ENCODE peak calls at places on chromosome 11, in four cellular contexts. One of them, this sample, is unnamed.
A peak's percentile ranks its signal among the peaks of the same experiment; 100 is the strongest.

GRCh38 chr11:1152316-1153104 is 5.2 kb upstream of the MUC5AC start:
- DNase-seq in SK-N-SH: peak; percentile 16
- DNase-seq in fibroblast of the aortic adventitia: peak; percentile 14
- DNase-seq in epithelial cell of esophagus: no peak
- DNase-seq in this sample: peak; percentile 21

GRCh38 chr11:128359515-128359914 is 227.8 kb downstream of the ETS1 start:
- DNase-seq in SK-N-SH: no peak
- DNase-seq in fibroblast of the aortic adventitia: peak; percentile 69
- DNase-seq in epithelial cell of esophagus: no peak
- DNase-seq in this sample: no peak

GRCh38 chr11:69374110-69374981 is 80.4 kb downstream of the MYEOV start:
- DNase-seq in SK-N-SH: peak; percentile 82
- DNase-seq in fibroblast of the aortic adventitia: no peak
- DNase-seq in epithelial cell of esophagus: no peak
- DNase-seq in this sample: no peak

GRCh38 chr11:88618716-88619462 is 281.4 kb upstream of the CTSC start:
- DNase-seq in SK-N-SH: no peak
- DNase-seq in fibroblast of the aortic adventitia: no peak
- DNase-seq in epithelial cell of esophagus: no peak
- DNase-seq in this sample: no peak

GRCh38 chr11:134514354-134514951 is 102.4 kb upstream of the B3GAT1 start:
- DNase-seq in SK-N-SH: no peak
- DNase-seq in fibroblast of the aortic adventitia: no peak
- DNase-seq in epithelial cell of esophagus: no peak
- DNase-seq in this sample: no peak

GRCh38 chr11:134667505-134667904 is 255.5 kb upstream of the B3GAT1 start:
- DNase-seq in SK-N-SH: no peak
- DNase-seq in fibroblast of the aortic adventitia: no peak
- DNase-seq in epithelial cell of esophagus: no peak
- DNase-seq in this sample: no peak

GRCh38 chr11:71426413-71426812 is 21.8 kb downstream of the DHCR7 start:
- DNase-seq in SK-N-SH: no peak
- DNase-seq in fibroblast of the aortic adventitia: no peak
- DNase-seq in epithelial cell of esophagus: no peak
- DNase-seq in this sample: no peak

GRCh38 chr11:92978226-92979111 is 9.0 kb downstream of the MTNR1B start:
- DNase-seq in SK-N-SH: peak; percentile 78
- DNase-seq in fibroblast of the aortic adventitia: no peak
- DNase-seq in epithelial cell of esophagus: peak; percentile 45
- DNase-seq in this sample: no peak

GRCh38 chr11:64342869-64343739 is 3.1 kb downstream of the CCDC88B start:
- DNase-seq in SK-N-SH: peak; percentile 68
- DNase-seq in fibroblast of the aortic adventitia: no peak
- DNase-seq in epithelial cell of esophagus: no peak
- DNase-seq in this sample: no peak
- H3K4me3 ChIP-seq in SK-N-SH: no peak overlapping the region
- H3K4me3 ChIP-seq in fibroblast of the aortic adventitia: peak overlapping the region; percentile 22
- H3K4me3 ChIP-seq in epithelial cell of esophagus: peak overlapping the region; percentile 20
- H3K4me3 ChIP-seq in this sample: no peak overlapping the region

GRCh38 chr11:110447897-110448522 is 18.3 kb downstream of the FDX1 start:
- DNase-seq in SK-N-SH: no peak
- DNase-seq in fibroblast of the aortic adventitia: peak; percentile 28
- DNase-seq in epithelial cell of esophagus: peak; percentile 54
- DNase-seq in this sample: peak; percentile 38
- TF ChIP-seq CTCF in SK-N-SH: peak; percentile 65
- TF ChIP-seq CTCF in fibroblast of the aortic adventitia: peak; percentile 38
- TF ChIP-seq CTCF in epithelial cell of esophagus: peak; percentile 49
- TF ChIP-seq CTCF in this sample: peak; percentile 37

GRCh38 chr11:114199051-114199450 is 97.1 kb upstream of the NNMT start:
- DNase-seq in SK-N-SH: no peak
- DNase-seq in fibroblast of the aortic adventitia: no peak
- DNase-seq in epithelial cell of esophagus: no peak
- DNase-seq in this sample: no peak

GRCh38 chr11:114201219-114201618 is 95.0 kb upstream of the NNMT start:
- DNase-seq in SK-N-SH: no peak
- DNase-seq in fibroblast of the aortic adventitia: no peak
- DNase-seq in epithelial cell of esophagus: no peak
- DNase-seq in this sample: no peak

GRCh38 chr11:114200351-114200750 is 95.8 kb upstream of the NNMT start:
- DNase-seq in SK-N-SH: no peak
- DNase-seq in fibroblast of the aortic adventitia: no peak
- DNase-seq in epithelial cell of esophagus: no peak
- DNase-seq in this sample: no peak

GRCh38 chr11:114202011-114202609 is 94.1 kb upstream of the NNMT start:
- DNase-seq in SK-N-SH: no peak
- DNase-seq in fibroblast of the aortic adventitia: no peak
- DNase-seq in epithelial cell of esophagus: no peak
- DNase-seq in this sample: no peak

GRCh38 chr11:114200785-114201184 is 95.4 kb upstream of the NNMT start:
- DNase-seq in SK-N-SH: no peak
- DNase-seq in fibroblast of the aortic adventitia: no peak
- DNase-seq in epithelial cell of esophagus: no peak
- DNase-seq in this sample: no peak
- H3K4me3 ChIP-seq in SK-N-SH: no peak overlapping the region
- H3K4me3 ChIP-seq in fibroblast of the aortic adventitia: no peak overlapping the region
- H3K4me3 ChIP-seq in epithelial cell of esophagus: no peak overlapping the region
- H3K4me3 ChIP-seq in this sample: no peak overlapping the region

GRCh38 chr11:74020537-74020936 is 11.7 kb upstream of the UCP3 start:
- DNase-seq in SK-N-SH: no peak
- DNase-seq in fibroblast of the aortic adventitia: no peak
- DNase-seq in epithelial cell of esophagus: no peak
- DNase-seq in this sample: peak; percentile 57

GRCh38 chr11:74019860-74020259 is 11.0 kb upstream of the UCP3 start:
- DNase-seq in SK-N-SH: no peak
- DNase-seq in fibroblast of the aortic adventitia: no peak
- DNase-seq in epithelial cell of esophagus: peak; percentile 75
- DNase-seq in this sample: peak; percentile 14

GRCh38 chr11:74017631-74018030 is 8.7 kb upstream of the UCP3 start:
- DNase-seq in SK-N-SH: no peak
- DNase-seq in fibroblast of the aortic adventitia: no peak
- DNase-seq in epithelial cell of esophagus: no peak
- DNase-seq in this sample: no peak

GRCh38 chr11:74018331-74019005 is 9.6 kb upstream of the UCP3 start:
- DNase-seq in SK-N-SH: no peak
- DNase-seq in fibroblast of the aortic adventitia: peak; percentile 91
- DNase-seq in epithelial cell of esophagus: peak; percentile 64
- DNase-seq in this sample: no peak

GRCh38 chr11:74019104-74019738 is 10.3 kb upstream of the UCP3 start:
- DNase-seq in SK-N-SH: no peak
- DNase-seq in fibroblast of the aortic adventitia: no peak
- DNase-seq in epithelial cell of esophagus: no peak
- DNase-seq in this sample: no peak
- TF ChIP-seq CTCF in SK-N-SH: no peak
- TF ChIP-seq CTCF in fibroblast of the aortic adventitia: no peak
- TF ChIP-seq CTCF in epithelial cell of esophagus: no peak
- TF ChIP-seq CTCF in this sample: no peak

GRCh38 chr11:10898763-10899541 is 41.1 kb upstream of the ZBED5 start:
- DNase-seq in SK-N-SH: no peak
- DNase-seq in fibroblast of the aortic adventitia: no peak
- DNase-seq in epithelial cell of esophagus: no peak
- DNase-seq in this sample: no peak

GRCh38 chr11:10898003-10898762 is 40.3 kb upstream of the ZBED5 start:
- DNase-seq in SK-N-SH: no peak
- DNase-seq in fibroblast of the aortic adventitia: no peak
- DNase-seq in epithelial cell of esophagus: no peak
- DNase-seq in this sample: no peak

GRCh38 chr11:10900686-10901415 is 43.0 kb upstream of the ZBED5 start:
- DNase-seq in SK-N-SH: no peak
- DNase-seq in fibroblast of the aortic adventitia: no peak
- DNase-seq in epithelial cell of esophagus: peak; percentile 85
- DNase-seq in this sample: no peak

GRCh38 chr11:10897150-10897549 is 39.3 kb upstream of the ZBED5 start:
- DNase-seq in SK-N-SH: no peak
- DNase-seq in fibroblast of the aortic adventitia: no peak
- DNase-seq in epithelial cell of esophagus: no peak
- DNase-seq in this sample: no peak

DNA sequence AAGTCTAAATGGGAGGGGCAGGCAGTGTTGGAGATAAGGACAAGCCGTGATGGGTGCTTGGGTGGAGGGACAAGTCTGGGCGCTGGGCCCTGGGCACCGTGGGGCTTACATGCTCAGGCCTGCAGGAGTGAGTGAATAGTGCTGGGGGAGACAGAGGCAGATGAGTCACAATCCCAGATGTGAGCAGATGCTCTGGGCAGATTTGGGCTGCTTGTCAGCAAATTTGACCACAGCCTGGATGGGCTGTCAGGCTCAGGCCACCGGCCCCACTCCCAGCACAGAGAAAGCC is 41.6 kb upstream of the ZBED5 start:
- DNase-seq in SK-N-SH: peak; percentile 40
- DNase-seq in fibroblast of the aortic adventitia: no peak
- DNase-seq in epithelial cell of esophagus: peak; percentile 100
- DNase-seq in this sample: no peak
- H3K4me3 ChIP-seq in SK-N-SH: no peak overlapping the region
- H3K4me3 ChIP-seq in fibroblast of the aortic adventitia: no peak overlapping the region
- H3K4me3 ChIP-seq in epithelial cell of esophagus: peak overlapping the region; percentile 26
- H3K4me3 ChIP-seq in this sample: no peak overlapping the region

GRCh38 chr11:36306888-36307287 is 10.8 kb downstream of the PRR5L start:
- DNase-seq in SK-N-SH: peak; percentile 37
- DNase-seq in fibroblast of the aortic adventitia: peak; percentile 69
- DNase-seq in epithelial cell of esophagus: peak; percentile 32
- DNase-seq in this sample: no peak
- TF ChIP-seq CTCF in SK-N-SH: peak; percentile 54
- TF ChIP-seq CTCF in fibroblast of the aortic adventitia: peak; percentile 61
- TF ChIP-seq CTCF in epithelial cell of esophagus: peak; percentile 39
- TF ChIP-seq CTCF in this sample: peak; percentile 3

GRCh38 chr11:12043959-12044772 is 35.7 kb upstream of the DKK3 start:
- DNase-seq in SK-N-SH: peak; percentile 74
- DNase-seq in fibroblast of the aortic adventitia: peak; percentile 97
- DNase-seq in epithelial cell of esophagus: peak; percentile 95
- DNase-seq in this sample: peak; percentile 73
- H3K4me3 ChIP-seq in SK-N-SH: no peak overlapping the region
- H3K4me3 ChIP-seq in fibroblast of the aortic adventitia: peak overlapping the region; percentile 6
- H3K4me3 ChIP-seq in epithelial cell of esophagus: no peak overlapping the region
- H3K4me3 ChIP-seq in this sample: no peak overlapping the region

DNA sequence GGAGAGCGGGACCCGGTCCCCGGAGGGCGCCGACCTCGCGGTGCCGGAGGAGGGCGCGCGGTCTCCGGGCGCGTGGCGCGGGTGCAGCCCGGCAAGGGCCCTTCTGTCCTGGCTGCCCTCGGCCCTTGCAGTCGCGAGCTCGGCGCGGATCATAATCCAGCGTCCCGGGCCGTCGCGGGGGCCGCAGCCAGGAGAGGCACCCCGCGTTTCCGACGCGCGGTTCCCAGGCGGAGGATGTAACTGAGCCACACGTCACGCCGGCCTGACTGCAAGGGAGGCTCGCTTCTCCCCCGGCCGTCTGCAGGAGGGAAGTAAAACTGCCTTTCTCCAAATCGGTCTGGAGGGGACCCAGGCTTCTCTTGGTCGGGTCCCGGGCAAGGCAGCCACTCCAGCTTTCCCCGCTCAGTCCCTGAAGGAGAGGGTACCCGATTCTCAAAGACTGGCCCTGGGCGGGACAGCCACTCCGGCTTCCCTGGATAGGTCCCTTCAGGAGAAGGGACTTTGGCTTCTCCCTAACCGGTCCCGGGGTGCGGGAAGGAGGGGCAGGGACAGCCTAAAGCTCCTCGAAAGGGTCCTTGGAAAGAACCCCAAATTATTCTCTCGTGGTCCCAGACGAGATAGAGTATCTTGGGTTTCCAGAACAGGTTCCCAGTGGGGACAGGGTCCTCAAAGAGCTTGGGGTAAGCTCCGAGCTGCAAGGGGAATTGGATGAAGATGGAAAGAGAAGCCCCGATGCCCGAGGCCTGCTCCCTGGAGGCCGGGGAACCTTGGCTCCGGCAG is 836 bp downstream of the SPON1 start:
- DNase-seq in SK-N-SH: peak; percentile 58
- DNase-seq in fibroblast of the aortic adventitia: peak; percentile 20
- DNase-seq in epithelial cell of esophagus: no peak
- DNase-seq in this sample: no peak
- TF ChIP-seq CTCF in SK-N-SH: no peak
- TF ChIP-seq CTCF in fibroblast of the aortic adventitia: no peak
- TF ChIP-seq CTCF in epithelial cell of esophagus: no peak
- TF ChIP-seq CTCF in this sample: no peak

DNA sequence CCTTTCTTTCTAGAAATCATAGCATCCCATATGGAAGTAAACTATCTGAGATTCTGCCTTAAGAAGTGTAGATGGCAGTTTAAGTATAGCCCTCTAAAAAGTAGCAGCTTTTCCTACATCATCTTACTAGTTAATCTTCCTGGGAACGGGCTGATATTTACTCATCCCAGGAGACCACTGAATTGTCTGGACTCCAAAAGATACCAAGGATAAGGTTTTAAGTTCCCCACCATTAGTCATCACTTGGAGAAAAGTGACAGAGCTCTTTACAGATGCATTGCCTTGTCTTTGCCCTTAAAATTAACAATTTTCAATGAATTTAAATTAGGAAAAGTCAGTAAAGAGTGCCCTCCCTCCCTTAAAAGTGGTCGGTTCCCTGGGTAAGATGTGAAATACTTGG is 129.5 kb downstream of the MAML2 start:
- DNase-seq in SK-N-SH: no peak
- DNase-seq in fibroblast of the aortic adventitia: peak; percentile 90
- DNase-seq in epithelial cell of esophagus: no peak
- DNase-seq in this sample: no peak
- H3K4me3 ChIP-seq in SK-N-SH: no peak overlapping the region
- H3K4me3 ChIP-seq in fibroblast of the aortic adventitia: no peak overlapping the region
- H3K4me3 ChIP-seq in epithelial cell of esophagus: no peak overlapping the region
- H3K4me3 ChIP-seq in this sample: no peak overlapping the region

This sample was measured in GM12865.